ENCODE peak calls at places on chromosomes 6 and 20, in eight cellular contexts. B is aorta, U is GM20000, D is heart left ventricle, Y is bronchial epithelial cell, T is heart right ventricle, G is kidney tubule cell, K is NCI-H1092. M is an unnamed sample.

GRCh38 chr6:158313989-158314388 is 1.7 kb downstream of the TULP4 start:
- DNase-seq in K (no peak), D (no peak), T (no peak), B (peak), U (peak), G (no peak), Y (no peak), M (no peak)

GRCh38 chr20:32474009-32474716 is 111.0 kb downstream of the NOL4L start:
- DNase-seq in K (no peak), D (no peak), T (no peak), B (no peak), Y (no peak), U (no peak), G (no peak), M (no peak)

GRCh38 chr20:32354592-32355416 is 3.3 kb upstream of the ASXL1 start:
- DNase-seq in K (no peak), Y (peak), G (peak), D (no peak), T (no peak), B (no peak), U (no peak), M (no peak)

GRCh38 chr20:64083380-64084208 is 604 bp downstream of the LKAAEAR1 start:
- DNase-seq in D (peak), B (peak), G (peak), T (peak), K (peak), U (peak), Y (peak), M (no peak)

GRCh38 chr20:50582092-50582491 is 71.9 kb downstream of the PTPN1 start:
- DNase-seq in D (no peak), B (peak), T (no peak), G (no peak), U (no peak), Y (no peak), K (no peak), M (no peak)

GRCh38 chr6:146990821-146991798 is 213.1 kb upstream of the STXBP5 start:
- DNase-seq in B (no peak), T (no peak), D (no peak), K (no peak), G (peak), Y (peak), U (no peak), M (no peak)

GRCh38 chr6:38179794-38180430 is 360.4 kb downstream of the ZFAND3 start:
- DNase-seq in G (no peak), D (no peak), T (no peak), Y (no peak), B (no peak), K (no peak), U (no peak), M (no peak)

GRCh38 chr6:111743859-111744692 is 129.2 kb downstream of the FYN start:
- DNase-seq in K (no peak), B (no peak), Y (no peak), D (peak), U (no peak), T (peak), G (no peak), M (no peak)

GRCh38 chr6:5054427-5054873 is 30.7 kb upstream of the PPP1R3G start:
- DNase-seq in U (no peak), T (no peak), K (no peak), Y (no peak), B (no peak), G (no peak), D (no peak), M (no peak)

GRCh38 chr6:84362180-84362821 is 134.9 kb upstream of the CEP162 start:
- DNase-seq in Y (no peak), B (no peak), T (no peak), U (no peak), K (no peak), D (no peak), G (no peak), M (no peak)

GRCh38 chr6:127547909-127548649 is 28.9 kb upstream of the C6orf58 start:
- DNase-seq in G (no peak), K (no peak), Y (peak), U (no peak), D (no peak), B (no peak), T (no peak), M (no peak)

GRCh38 chr20:48106428-48106827 is 321.1 kb upstream of the SULF2 start:
- DNase-seq in B (no peak), D (no peak), K (no peak), T (no peak), Y (no peak), G (no peak), U (no peak), M (no peak)

GRCh38 chr6:7975764-7976146 is 65.2 kb upstream of the TXNDC5 start:
- DNase-seq in G (no peak), U (no peak), T (peak), B (no peak), Y (no peak), K (no peak), D (peak), M (peak)

GRCh38 chr6:106309766-106310373 is 15.7 kb downstream of the ATG5 start:
- DNase-seq in T (no peak), U (no peak), Y (peak), K (no peak), G (peak), D (no peak), B (no peak), M (no peak)

GRCh38 chr6:155013457-155013876 is 18.4 kb downstream of the TIAM2 start:
- DNase-seq in T (no peak), B (no peak), K (no peak), D (no peak), U (no peak), G (no peak), Y (no peak), M (no peak)

GRCh38 chr6:71730284-71730683 is 156.1 kb upstream of the RIMS1 start:
- DNase-seq in Y (no peak), D (no peak), G (no peak), T (no peak), B (no peak), K (no peak), U (no peak), M (no peak)

GRCh38 chr6:14475306-14475705 is 357.7 kb downstream of the CD83 start:
- DNase-seq in U (no peak), Y (no peak), K (no peak), D (no peak), T (no peak), G (no peak), B (no peak), M (no peak)

M was measured in uterus.